ENCODE peak calls at places on chromosomes 4 and X, in five cellular contexts. I, T, C, P and K are unnamed samples.

GRCh38 chr4:165328708-165329107 is 1.2 kb downstream of the MSMO1 start:
- DNase-seq in C (no peak), P (peak; percentile 18), T (no peak), I (no peak), K (no peak)

GRCh38 chr4:116015062-116015461 is 901.6 kb upstream of the NDST4 start:
- DNase-seq in C (no peak), I (no peak), T (no peak), P (no peak), K (no peak)

GRCh38 chr4:2255501-2256155 is 6.3 kb downstream of the MXD4 start:
- DNase-seq in P (no peak), T (peak; percentile 81), I (peak; percentile 76), C (no peak), K (peak; percentile 68)

GRCh38 chr4:132910226-132910748 is 238.8 kb upstream of the PCDH10 start:
- DNase-seq in P (no peak), T (no peak), I (no peak), C (no peak), K (no peak)

GRCh38 chr4:22597471-22597870 is 81.6 kb upstream of the ADGRA3 start:
- DNase-seq in T (no peak), C (no peak), I (no peak), P (no peak), K (no peak)

GRCh38 chr4:184348311-184349233 is 125.8 kb downstream of the IRF2 start:
- DNase-seq in C (no peak), P (no peak), I (no peak), T (peak; percentile 81), K (no peak)

GRCh38 chrX:110421499-110422455 is 63.1 kb downstream of the RTL9 start:
- DNase-seq in P (no peak), C (no peak), I (peak; percentile 79), T (no peak), K (no peak)

GRCh38 chrX:114675365-114675764 is 91.5 kb downstream of the HTR2C start:
- DNase-seq in C (peak; percentile 83), P (no peak), T (no peak), I (no peak), K (no peak)

GRCh38 chr4:112881842-112882241 is 167.6 kb upstream of the ANK2 start:
- DNase-seq in P (peak; percentile 75), T (peak; percentile 46), I (no peak), C (no peak), K (no peak)

GRCh38 chr4:34280131-34280530 is 1964.2 kb downstream of the ARAP2 start:
- DNase-seq in P (no peak), T (no peak), C (no peak), I (peak; percentile 42), K (no peak)

DNA sequence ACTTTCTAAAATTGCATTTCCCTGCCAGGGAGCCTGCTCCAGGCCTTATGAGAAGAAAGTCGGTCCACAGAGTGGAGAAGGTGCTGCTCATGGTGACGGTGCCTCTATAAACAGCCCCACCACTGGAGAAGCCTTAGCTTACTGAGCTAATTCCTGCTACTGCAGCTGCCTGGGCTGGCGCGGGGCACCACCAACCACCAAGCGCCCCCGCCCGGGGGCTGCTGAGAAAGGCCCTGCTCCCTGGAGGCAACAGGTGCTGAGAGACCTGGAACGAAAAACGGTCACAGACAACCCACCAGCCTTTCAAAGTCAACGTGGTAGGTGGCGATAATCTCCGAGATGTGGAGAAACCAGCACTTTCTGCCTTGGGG is 2.9 kb downstream of the HCFC1 start:
- DNase-seq in P (peak; percentile 52), I (no peak), C (no peak), T (no peak), K (no peak)
- TF ChIP-seq CTCF in P (no peak), I (no peak), C (peak; percentile 12), T (no peak), K (no peak)

GRCh38 chr4:101184668-101185067 is 162.7 kb downstream of the PPP3CA start:
- DNase-seq in C (no peak), P (peak; percentile 27), T (no peak), I (no peak), K (no peak)

GRCh38 chr4:101191302-101192098 is 155.8 kb downstream of the PPP3CA start:
- DNase-seq in T (peak; percentile 81), C (peak; percentile 90), P (peak; percentile 56), I (peak; percentile 67), K (no peak)

GRCh38 chr4:101188906-101189305 is 158.4 kb downstream of the PPP3CA start:
- DNase-seq in I (no peak), T (no peak), C (no peak), P (no peak), K (no peak)

GRCh38 chr4:101186558-101187184 is 160.7 kb downstream of the PPP3CA start:
- DNase-seq in C (no peak), T (no peak), I (no peak), P (no peak), K (no peak)

GRCh38 chr4:101187837-101188236 is 159.5 kb downstream of the PPP3CA start:
- DNase-seq in P (no peak), T (no peak), I (no peak), C (no peak), K (no peak)
- TF ChIP-seq CTCF in P (no peak), T (no peak), I (no peak), C (peak; percentile 33), K (peak; percentile 36)

GRCh38 chrX:70422886-70423336 is at the start of gene GDPD2:
- DNase-seq in I (peak; percentile 49), P (peak; percentile 89), T (no peak), C (no peak), K (no peak)
- TF ChIP-seq CTCF in I (no peak), P (peak; percentile 53), T (no peak), C (peak; percentile 2), K (peak; percentile 47)

DNA sequence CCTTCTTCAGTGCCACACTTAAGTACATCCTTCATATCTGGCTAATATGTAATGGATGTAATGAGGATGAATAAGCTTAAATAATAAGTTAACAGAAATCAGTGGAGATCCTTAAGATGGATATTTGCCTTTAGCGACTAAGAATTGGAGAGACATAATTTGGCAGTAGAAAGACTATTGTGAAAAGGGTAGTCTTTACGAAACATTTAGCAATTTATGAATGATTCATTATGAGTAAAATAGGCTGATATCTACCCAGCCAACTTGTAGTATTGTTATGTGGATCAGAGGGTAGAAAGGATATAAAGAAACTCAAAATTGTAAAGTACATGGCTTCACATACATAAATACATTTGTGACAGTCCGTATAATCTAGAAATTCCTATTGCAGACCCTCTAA is 2371.8 kb downstream of the PCDH7 start:
- DNase-seq in T (no peak), C (no peak), P (no peak), I (no peak), K (no peak)
- TF ChIP-seq CTCF in T (no peak), C (no peak), P (no peak), I (no peak), K (no peak)

DNA sequence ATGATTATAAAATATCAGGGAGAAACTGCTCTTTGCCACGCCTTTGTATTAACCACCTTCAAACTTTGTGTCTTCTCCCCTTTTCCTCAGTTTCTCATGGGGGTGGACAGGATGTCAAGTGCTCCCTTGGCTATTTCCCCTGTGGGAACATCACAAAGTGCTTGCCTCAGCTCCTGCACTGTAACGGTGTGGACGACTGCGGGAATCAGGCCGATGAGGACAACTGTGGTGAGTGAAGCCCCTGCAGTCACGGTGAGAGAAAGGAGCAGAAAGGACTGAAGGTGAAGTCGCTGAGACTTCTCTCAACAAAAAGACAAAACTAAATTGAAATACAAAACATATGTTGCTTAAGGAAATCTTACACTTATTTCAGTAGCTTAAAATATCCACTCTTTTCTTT is 50.9 kb downstream of the RXFP1 start:
- DNase-seq in T (no peak), C (no peak), I (no peak), P (no peak), K (no peak)
- TF ChIP-seq CTCF in T (no peak), C (no peak), I (no peak), P (no peak), K (no peak)